ENCODE peak calls at places on chromosome 1, in five cellular contexts. Q is OCI-M1, J is GM13976, O is non-pigmented ciliary epithelial cell, L is HCT116. Y is an unnamed sample.

GRCh38 chr1:14738235-14738634 is 139.8 kb downstream of the KAZN start:
- DNase-seq in Q (no peak), J (no peak), O (no peak), L (no peak), Y (peak; percentile 39)

GRCh38 chr1:3580231-3580630 is 31.1 kb downstream of the MEGF6 start:
- DNase-seq in Q (no peak), J (no peak), O (no peak), L (no peak), Y (no peak)

GRCh38 chr1:214404154-214404553 is 123.2 kb downstream of the SMYD2 start:
- DNase-seq in Q (no peak), J (no peak), O (peak; percentile 81), L (no peak), Y (peak; percentile 66)

GRCh38 chr1:155167166-155168104 is 5.7 kb downstream of the KRTCAP2 start:
- DNase-seq in Q (peak; percentile 95), J (peak; percentile 85), O (peak; percentile 41), L (peak; percentile 89), Y (peak; percentile 70)

GRCh38 chr1:15385420-15385819 is 24.3 kb upstream of the EFHD2 start:
- DNase-seq in Q (no peak), J (no peak), O (no peak), L (no peak), Y (no peak)

GRCh38 chr1:206469411-206469932 is 804 bp upstream of the IKBKE start:
- DNase-seq in Q (no peak), J (no peak), O (no peak), L (no peak), Y (no peak)

GRCh38 chr1:151037032-151037431 is 646 bp downstream of the BNIPL start:
- DNase-seq in Q (no peak), J (no peak), O (no peak), L (no peak), Y (no peak)

GRCh38 chr1:116067564-116067887 is 43.7 kb upstream of the MAB21L3 start:
- DNase-seq in Q (no peak), J (no peak), O (peak; percentile 74), L (no peak), Y (peak; percentile 46)

GRCh38 chr1:34987018-34987417 is 1.9 kb upstream of the TMEM35B start:
- DNase-seq in Q (no peak), J (no peak), O (no peak), L (no peak), Y (no peak)

GRCh38 chr1:111515291-111516007 is 12.0 kb upstream of the ADORA3 start:
- DNase-seq in Q (no peak), J (peak; percentile 55), O (no peak), L (no peak), Y (no peak)

GRCh38 chr1:186900539-186901237 is 71.9 kb downstream of the PLA2G4A start:
- DNase-seq in Q (no peak), J (no peak), O (no peak), L (no peak), Y (no peak)

GRCh38 chr1:184060316-184060715 is 8.8 kb downstream of the TSEN15 start:
- DNase-seq in Q (no peak), J (no peak), O (no peak), L (no peak), Y (no peak)

GRCh38 chr1:65235867-65236805 is 73.2 kb upstream of the DNAJC6 start:
- DNase-seq in Q (peak; percentile 83), J (no peak), O (no peak), L (peak; percentile 41), Y (peak; percentile 32)

GRCh38 chr1:176691251-176692228 is 228.6 kb downstream of the PAPPA2 start:
- DNase-seq in Q (peak; percentile 83), J (peak; percentile 35), O (no peak), L (peak; percentile 47), Y (peak; percentile 32)

GRCh38 chr1:22126531-22126930 is 16.4 kb downstream of the WNT4 start:
- DNase-seq in Q (no peak), J (no peak), O (no peak), L (no peak), Y (no peak)

GRCh38 chr1:105909811-105910210 is 1146.7 kb upstream of the PRMT6 start:
- DNase-seq in Q (peak; percentile 9), J (no peak), O (no peak), L (no peak), Y (no peak)

GRCh38 chr1:66168467-66168887 is 365.5 kb upstream of the SGIP1 start:
- DNase-seq in Q (no peak), J (no peak), O (peak; percentile 44), L (no peak), Y (peak; percentile 31)

GRCh38 chr1:183363967-183364366 is 54.2 kb downstream of the NMNAT2 start:
- DNase-seq in Q (no peak), J (no peak), O (no peak), L (no peak), Y (no peak)

GRCh38 chr1:78388275-78388674 is 102.5 kb upstream of the PTGFR start:
- DNase-seq in Q (no peak), J (no peak), O (no peak), L (no peak), Y (no peak)

GRCh38 chr1:154626456-154627246 is 18.7 kb upstream of the ADAR start:
- DNase-seq in Q (peak; percentile 86), J (peak; percentile 34), O (no peak), L (no peak), Y (no peak)

GRCh38 chr1:207822124-207822601 is 70.3 kb downstream of the CD46 start:
- DNase-seq in Q (no peak), J (peak; percentile 86), O (no peak), L (no peak), Y (no peak)

GRCh38 chr1:10229903-10230302 is 19.5 kb downstream of the KIF1B start:
- DNase-seq in Q (no peak), J (no peak), O (no peak), L (no peak), Y (no peak)

GRCh38 chr1:29503441-29503840 is 267.1 kb downstream of the PTPRU start:
- DNase-seq in Q (no peak), J (no peak), O (no peak), L (no peak), Y (no peak)

GRCh38 chr1:87084247-87084836 is 169.9 kb downstream of the HS2ST1 start:
- DNase-seq in Q (peak; percentile 63), J (peak; percentile 14), O (no peak), L (peak; percentile 6), Y (peak; percentile 19)

GRCh38 chr1:220516014-220516721 is 11.8 kb upstream of the MARK1 start:
- DNase-seq in Q (no peak), J (no peak), O (peak; percentile 5), L (no peak), Y (no peak)

GRCh38 chr1:180778782-180779398 is 133.8 kb upstream of the KIAA1614 start:
- DNase-seq in Q (peak; percentile 26), J (peak; percentile 20), O (no peak), L (peak; percentile 10), Y (no peak)

GRCh38 chr1:114353233-114353632 is 157.8 kb downstream of the TRIM33 start:
- DNase-seq in Q (no peak), J (peak; percentile 13), O (peak; percentile 32), L (no peak), Y (peak; percentile 70)

GRCh38 chr1:21882721-21883415 is 54.2 kb downstream of the HSPG2 start:
- DNase-seq in Q (no peak), J (no peak), O (no peak), L (no peak), Y (no peak)

GRCh38 chr1:70084314-70084915 is 121.0 kb downstream of the LRRC40 start:
- DNase-seq in Q (no peak), J (no peak), O (peak; percentile 15), L (no peak), Y (no peak)

GRCh38 chr1:153441238-153441755 is 19.2 kb downstream of the S100A7 start:
- DNase-seq in Q (no peak), J (no peak), O (no peak), L (no peak), Y (no peak)